ENCODE peak calls at places on chromosome 16, in ten cellular contexts. S is heart left ventricle, B is HCT116, G is prostate gland, Y is gastrocnemius medialis, F is IMR-90, M is Peyer's patch, T is ovary, Q is K562, W is stomach. E is an unnamed sample. For H3K27me3, the result is how much of the 10 kb centered on the place peaks cover.

GRCh38 chr16:7914738-7915137 is 582.1 kb downstream of the RBFOX1 start:
- DNase-seq in S (no peak), Y (no peak), G (no peak), T (no peak), W (no peak), Q (no peak), B (no peak), M (no peak), F (no peak), E (no peak)

GRCh38 chr16:4915226-4915761 is 21.7 kb downstream of the PPL start:
- DNase-seq in M (no peak), Q (no peak), Y (no peak), T (no peak), W (no peak), F (peak), B (peak), G (no peak), S (no peak), E (no peak)

GRCh38 chr16:4989391-4990006 is 31.4 kb downstream of the SEC14L5 start:
- DNase-seq in T (no peak), B (no peak), M (no peak), Q (no peak), F (no peak), S (no peak), W (no peak), Y (no peak), G (no peak), E (no peak)

GRCh38 chr16:62475573-62475972 is 439.3 kb upstream of the CDH8 start:
- DNase-seq in S (no peak), G (no peak), F (no peak), Q (no peak), T (no peak), Y (no peak), W (no peak), B (no peak), M (no peak), E (no peak)

GRCh38 chr16:56856876-56857447 is 8.0 kb upstream of the SLC12A3 start:
- DNase-seq in B (no peak), W (no peak), M (no peak), G (no peak), T (no peak), Q (no peak), Y (no peak), S (no peak), F (no peak), E (no peak)

GRCh38 chr16:14013571-14014283 is 57.4 kb upstream of the MRTFB start:
- DNase-seq in Q (no peak), S (peak), B (no peak), F (peak), M (no peak), T (peak), W (no peak), G (no peak), Y (peak), E (peak)

GRCh38 chr16:81469710-81470481 is 25.3 kb downstream of the CMIP start:
- DNase-seq in T (no peak), Q (peak), B (no peak), S (no peak), W (peak), M (peak), Y (no peak), G (no peak), F (no peak), E (no peak)

GRCh38 chr16:3838600-3839401 is 41.7 kb downstream of the CREBBP start:
- DNase-seq in Q (no peak), F (peak), G (no peak), S (no peak), Y (no peak), B (no peak), T (no peak), M (no peak), W (no peak), E (no peak)

GRCh38 chr16:61148930-61149329 is 887.3 kb downstream of the CDH8 start:
- DNase-seq in Y (no peak), G (no peak), B (no peak), T (no peak), M (no peak), S (no peak), F (no peak), W (no peak), Q (no peak), E (no peak)

GRCh38 chr16:69171325-69172095 is 15.5 kb upstream of the SNTB2 start:
- DNase-seq in Y (no peak), W (no peak), Q (no peak), F (peak), S (no peak), G (no peak), B (no peak), M (no peak), T (no peak), E (no peak)

GRCh38 chr16:83772806-83773205 is 35.0 kb upstream of the HSBP1 start:
- DNase-seq in S (no peak), M (no peak), W (no peak), G (no peak), T (no peak), B (no peak), Y (no peak), F (no peak), Q (no peak), E (no peak)

GRCh38 chr16:66490774-66491715 is 58.9 kb downstream of the TK2 start:
- DNase-seq in B (no peak), Y (no peak), Q (peak), M (peak), G (no peak), T (no peak), S (no peak), F (no peak), W (peak), E (no peak)

GRCh38 chr16:86809458-86809955 is 231.2 kb downstream of the FOXL1 start:
- DNase-seq in S (no peak), B (no peak), F (peak), M (no peak), Q (no peak), Y (no peak), G (no peak), W (no peak), T (no peak), E (no peak)

GRCh38 chr16:31464348-31464769 is 5.1 kb downstream of the ARMC5 start:
- DNase-seq in G (no peak), Y (no peak), T (no peak), B (no peak), M (peak), Q (peak), S (no peak), W (no peak), F (no peak), E (no peak)

GRCh38 chr16:71781741-71782140 is 26.9 kb downstream of the AP1G1 start:
- DNase-seq in F (peak), S (no peak), W (no peak), M (no peak), B (no peak), G (no peak), Q (no peak), T (no peak), Y (no peak), E (no peak)

GRCh38 chr16:55056585-55057520 is 126.2 kb downstream of the IRX5 start:
- DNase-seq in T (no peak), W (no peak), M (no peak), B (no peak), G (no peak), Y (no peak), F (no peak), Q (no peak), S (no peak), E (no peak)

GRCh38 chr16:57341062-57341440 is 17.5 kb upstream of the CCL22 start:
- DNase-seq in W (no peak), S (no peak), Q (no peak), G (no peak), T (no peak), Y (no peak), B (no peak), M (no peak), F (no peak), E (no peak)

GRCh38 chr16:79089735-79090284 is 510.7 kb downstream of the MAF start:
- DNase-seq in G (no peak), S (peak), Y (no peak), M (peak), W (no peak), T (no peak), F (no peak), B (no peak), Q (no peak), E (no peak)

GRCh38 chr16:73350707-73351452 is 303.0 kb upstream of the ZFHX3 start:
- DNase-seq in T (no peak), M (no peak), F (no peak), Q (no peak), W (no peak), G (no peak), B (no peak), S (peak), Y (no peak), E (no peak)

GRCh38 chr16:76900285-76901263 is 290.4 kb upstream of the MON1B start:
- DNase-seq in G (no peak), Q (no peak), Y (no peak), T (no peak), W (no peak), S (no peak), F (no peak), M (no peak), B (no peak), E (peak)

GRCh38 chr16:47506800-47507199 is 45.7 kb downstream of the PHKB start:
- DNase-seq in S (no peak), M (no peak), T (no peak), W (no peak), G (no peak), F (no peak), Q (no peak), Y (no peak), B (no peak), E (no peak)

GRCh38 chr16:3951861-3952332 is 71.4 kb upstream of the CREBBP start:
- DNase-seq in Y (peak), F (peak), T (no peak), G (no peak), S (no peak), W (no peak), B (no peak), M (no peak), Q (no peak), E (no peak)

GRCh38 chr16:85415196-85415988 is 197.7 kb upstream of the GSE1 start:
- DNase-seq in Y (no peak), W (no peak), M (peak), F (no peak), G (no peak), T (peak), B (no peak), Q (no peak), S (no peak), E (peak)

GRCh38 chr16:87186440-87186839 is 130.8 kb downstream of the C16orf95 start:
- DNase-seq in Q (no peak), W (no peak), M (no peak), G (no peak), T (no peak), S (no peak), F (no peak), Y (no peak), B (no peak), E (no peak)

GRCh38 chr16:31561698-31562233 is 34.1 kb downstream of the AHSP start:
- DNase-seq in G (no peak), W (no peak), M (no peak), Q (no peak), Y (no peak), B (no peak), T (no peak), S (no peak), F (no peak), E (no peak)

GRCh38 chr16:56357765-56358322 is 67.5 kb downstream of the AMFR start:
- DNase-seq in B (no peak), T (peak), Q (no peak), W (peak), G (no peak), M (peak), S (peak), F (no peak), Y (peak), E (no peak)

GRCh38 chr16:11049396-11050059 is 105.2 kb downstream of the CLEC16A start:
- DNase-seq in Q (no peak), G (no peak), S (no peak), F (no peak), B (no peak), M (no peak), Y (no peak), T (no peak), W (no peak), E (no peak)

GRCh38 chr16:12535535-12536411 is 267.9 kb downstream of the CPPED1 start:
- DNase-seq in W (no peak), M (no peak), Y (no peak), G (no peak), S (no peak), B (no peak), T (no peak), Q (peak), F (no peak), E (no peak)

GRCh38 chr16:84618428-84619102 is 687 bp upstream of the COTL1 start:
- DNase-seq in S (no peak), F (peak), G (no peak), Q (peak), Y (no peak), T (peak), W (no peak), M (no peak), B (peak), E (peak)

GRCh38 chr16:6020162-6020980 is 922.8 kb upstream of the EEF2KMT start:
- DNase-seq in F (no peak), M (no peak), S (no peak), G (no peak), Y (no peak), B (no peak), Q (no peak), W (no peak), T (no peak), E (no peak)

GRCh38 chr16:61042736-61043135 is 993.5 kb downstream of the CDH8 start:
- DNase-seq in T (no peak), W (no peak), B (no peak), Q (no peak), Y (no peak), G (no peak), M (no peak), S (no peak), F (no peak), E (no peak)

GRCh38 chr16:31475949-31476304 is 4.0 kb downstream of the TGFB1I1 start:
- DNase-seq in B (no peak), Y (no peak), S (no peak), G (no peak), F (no peak), W (peak), T (no peak), Q (peak), M (peak), E (no peak)

GRCh38 chr16:80526418-80527061 is 14.3 kb upstream of the DYNLRB2 start:
- DNase-seq in F (peak), T (peak), Y (no peak), B (peak), G (peak), Q (peak), W (peak), M (peak), S (peak), E (peak)

GRCh38 chr16:47460301-47460754 is 535 bp downstream of the ITFG1 start:
- DNase-seq in Q (no peak), Y (no peak), T (no peak), S (no peak), B (no peak), G (no peak), F (no peak), M (no peak), W (no peak), E (peak)

GRCh38 chr16:70680495-70681381 is 5.1 kb downstream of the MTSS2 start:
- DNase-seq in B (no peak), Y (no peak), F (no peak), G (no peak), T (peak), W (no peak), M (no peak), S (no peak), Q (no peak), E (no peak)

GRCh38 chr16:70681382-70682238 is 4.2 kb downstream of the MTSS2 start:
- DNase-seq in Y (no peak), B (no peak), Q (no peak), S (no peak), G (no peak), M (no peak), T (no peak), F (no peak), W (no peak), E (peak)

GRCh38 chr16:70678898-70679652 is 6.8 kb downstream of the MTSS2 start:
- DNase-seq in T (peak), S (no peak), B (no peak), M (no peak), Q (no peak), F (no peak), G (no peak), Y (no peak), W (no peak), E (no peak)

GRCh38 chr16:70678121-70678897 is 7.5 kb downstream of the MTSS2 start:
- DNase-seq in S (no peak), B (no peak), M (no peak), T (peak), G (no peak), Y (no peak), Q (no peak), F (no peak), W (no peak), E (no peak)

GRCh38 chr16:70679653-70680494 is 6.0 kb downstream of the MTSS2 start:
- DNase-seq in W (no peak), S (no peak), M (no peak), Y (no peak), G (no peak), F (no peak), T (peak), Q (peak), B (no peak), E (no peak)
- H3K27ac ChIP-seq in W (no peak), S (peak), M (peak), Y (peak), G (peak), F (peak), T (peak), Q (no peak), B (no peak), E (peak)

GRCh38 chr16:1225051-1225451 is at the start of gene TPSG1:
- DNase-seq in B (no peak), Y (no peak), F (no peak), G (no peak), Q (no peak), M (peak), S (no peak), W (no peak), T (no peak), E (no peak)

GRCh38 chr16:1224558-1224957 is 510 bp downstream of the TPSG1 start:
- DNase-seq in S (no peak), Q (no peak), W (no peak), G (no peak), T (no peak), Y (no peak), M (no peak), B (no peak), F (no peak), E (no peak)

GRCh38 chr16:1221628-1222552 is 3.2 kb downstream of the TPSG1 start:
- DNase-seq in F (no peak), T (no peak), W (no peak), B (no peak), Q (no peak), S (no peak), G (no peak), Y (no peak), M (no peak), E (no peak)

GRCh38 chr16:1222553-1223354 is 2.3 kb downstream of the TPSG1 start:
- DNase-seq in B (no peak), S (no peak), W (no peak), T (no peak), M (no peak), F (no peak), Y (no peak), Q (no peak), G (no peak), E (no peak)

GRCh38 chr16:1223355-1224214 is 1.5 kb downstream of the TPSG1 start:
- DNase-seq in T (no peak), M (no peak), Y (no peak), Q (no peak), S (no peak), F (no peak), W (no peak), B (no peak), G (no peak), E (no peak)
- TF ChIP-seq POLR2A in T (no peak), M (no peak), Y (no peak), Q (no peak), S (no peak), F (no peak), W (no peak), B (no peak), G (no peak), E (no peak)

GRCh38 chr16:89605186-89605970 is 8.1 kb upstream of the DPEP1 start:
- DNase-seq in S (no peak), W (no peak), T (no peak), Q (no peak), F (no peak), B (no peak), Y (no peak), M (no peak), G (no peak), E (no peak)
- H3K27me3 ChIP-seq in S (under half), W (under half), T (under half), Q (under half), F (under half), B (under half), Y (under half), M (under half), G (under half), E (under half)

GRCh38 chr16:67917852-67918236 is 13.8 kb downstream of the CTRL start:
- DNase-seq in F (peak), B (peak), W (no peak), T (no peak), M (no peak), Y (peak), S (no peak), G (no peak), Q (peak), E (no peak)

GRCh38 chr16:67915831-67916723 is 15.6 kb downstream of the CTRL start:
- DNase-seq in M (peak), Y (peak), G (no peak), S (no peak), W (peak), B (no peak), F (peak), Q (no peak), T (no peak), E (peak)

GRCh38 chr16:67919618-67920210 is 11.9 kb downstream of the CTRL start:
- DNase-seq in T (no peak), M (no peak), S (no peak), F (no peak), Q (no peak), B (no peak), W (no peak), Y (no peak), G (no peak), E (no peak)

GRCh38 chr16:67917140-67917851 is 14.4 kb downstream of the CTRL start:
- DNase-seq in B (no peak), T (no peak), M (no peak), Y (peak), S (peak), G (no peak), F (peak), Q (no peak), W (no peak), E (no peak)

GRCh38 chr16:67914758-67915622 is 16.7 kb downstream of the CTRL start:
- DNase-seq in B (no peak), T (no peak), F (no peak), Q (no peak), S (no peak), M (no peak), G (no peak), Y (no peak), W (no peak), E (no peak)
- H3K27ac ChIP-seq in B (no peak), T (no peak), F (no peak), Q (no peak), S (no peak), M (no peak), G (no peak), Y (peak), W (no peak), E (no peak)

E was measured in body of pancreas.